ENCODE peak calls at places on chromosome 19, in nine cellular contexts. One of them, this sample, is unnamed. For H3K4me1 and H3K36me3, the result is how much of the 10 kb centered on the place peaks cover.

GRCh38 chr19:45630463-45630862 is 8.7 kb downstream of the EML2 start:
- DNase-seq in CD8-positive, alpha-beta T cell: no peak
- DNase-seq in transverse colon: no peak
- DNase-seq in psoas muscle: no peak
- DNase-seq in aorta: no peak
- DNase-seq in cardiac muscle cell: peak
- DNase-seq in GM12878: peak
- DNase-seq in GM23248: peak
- DNase-seq in left ventricle myocardium inferior: no peak
- DNase-seq in this sample: no peak

GRCh38 chr19:15378529-15379082 is 981 bp downstream of the AKAP8 start:
- DNase-seq in CD8-positive, alpha-beta T cell: peak
- DNase-seq in transverse colon: peak
- DNase-seq in psoas muscle: peak
- DNase-seq in aorta: peak
- DNase-seq in cardiac muscle cell: peak
- DNase-seq in GM12878: no peak
- DNase-seq in GM23248: peak
- DNase-seq in left ventricle myocardium inferior: peak
- DNase-seq in this sample: peak

GRCh38 chr19:44785993-44786392 is 8.3 kb downstream of the CBLC start:
- DNase-seq in CD8-positive, alpha-beta T cell: no peak
- DNase-seq in transverse colon: no peak
- DNase-seq in psoas muscle: no peak
- DNase-seq in aorta: no peak
- DNase-seq in cardiac muscle cell: no peak
- DNase-seq in GM12878: no peak
- DNase-seq in GM23248: no peak
- DNase-seq in left ventricle myocardium inferior: no peak
- DNase-seq in this sample: no peak

GRCh38 chr19:58409010-58409790 is 751 bp downstream of the ZNF584 start:
- DNase-seq in CD8-positive, alpha-beta T cell: no peak
- DNase-seq in transverse colon: no peak
- DNase-seq in psoas muscle: no peak
- DNase-seq in aorta: peak
- DNase-seq in cardiac muscle cell: peak
- DNase-seq in GM12878: no peak
- DNase-seq in GM23248: peak
- DNase-seq in left ventricle myocardium inferior: no peak
- DNase-seq in this sample: no peak

GRCh38 chr19:6210721-6211600 is 68.8 kb downstream of the MLLT1 start:
- DNase-seq in CD8-positive, alpha-beta T cell: no peak
- DNase-seq in transverse colon: no peak
- DNase-seq in psoas muscle: peak
- DNase-seq in aorta: peak
- DNase-seq in cardiac muscle cell: no peak
- DNase-seq in GM12878: no peak
- DNase-seq in GM23248: no peak
- DNase-seq in left ventricle myocardium inferior: no peak
- DNase-seq in this sample: no peak

GRCh38 chr19:40619333-40620160 is 18.4 kb downstream of the LTBP4 start:
- DNase-seq in CD8-positive, alpha-beta T cell: no peak
- DNase-seq in transverse colon: no peak
- DNase-seq in psoas muscle: no peak
- DNase-seq in aorta: no peak
- DNase-seq in cardiac muscle cell: no peak
- DNase-seq in GM12878: no peak
- DNase-seq in GM23248: no peak
- DNase-seq in left ventricle myocardium inferior: no peak
- DNase-seq in this sample: no peak

GRCh38 chr19:46113726-46114125 is 10.8 kb downstream of the IGFL3 start:
- DNase-seq in CD8-positive, alpha-beta T cell: no peak
- DNase-seq in transverse colon: no peak
- DNase-seq in psoas muscle: no peak
- DNase-seq in aorta: no peak
- DNase-seq in cardiac muscle cell: no peak
- DNase-seq in GM12878: no peak
- DNase-seq in GM23248: no peak
- DNase-seq in left ventricle myocardium inferior: no peak
- DNase-seq in this sample: no peak

GRCh38 chr19:29576043-29576442 is 30.0 kb upstream of the POP4 start:
- DNase-seq in CD8-positive, alpha-beta T cell: peak
- DNase-seq in transverse colon: no peak
- DNase-seq in psoas muscle: no peak
- DNase-seq in aorta: no peak
- DNase-seq in cardiac muscle cell: no peak
- DNase-seq in GM12878: no peak
- DNase-seq in GM23248: peak
- DNase-seq in left ventricle myocardium inferior: no peak
- DNase-seq in this sample: no peak

GRCh38 chr19:5826531-5827341 is 12.8 kb downstream of the FUT6 start:
- DNase-seq in CD8-positive, alpha-beta T cell: peak
- DNase-seq in transverse colon: peak
- DNase-seq in psoas muscle: no peak
- DNase-seq in aorta: no peak
- DNase-seq in cardiac muscle cell: peak
- DNase-seq in GM12878: no peak
- DNase-seq in GM23248: peak
- DNase-seq in left ventricle myocardium inferior: peak
- DNase-seq in this sample: peak

GRCh38 chr19:58400638-58400915 is 5.1 kb downstream of the RNF225 start:
- DNase-seq in CD8-positive, alpha-beta T cell: no peak
- DNase-seq in transverse colon: no peak
- DNase-seq in psoas muscle: no peak
- DNase-seq in aorta: no peak
- DNase-seq in cardiac muscle cell: no peak
- DNase-seq in GM12878: no peak
- DNase-seq in GM23248: no peak
- DNase-seq in left ventricle myocardium inferior: no peak
- DNase-seq in this sample: no peak

GRCh38 chr19:39342647-39343305 is 555 bp downstream of the SAMD4B start:
- DNase-seq in CD8-positive, alpha-beta T cell: no peak
- DNase-seq in transverse colon: peak
- DNase-seq in psoas muscle: peak
- DNase-seq in aorta: peak
- DNase-seq in cardiac muscle cell: peak
- DNase-seq in GM12878: no peak
- DNase-seq in GM23248: peak
- DNase-seq in left ventricle myocardium inferior: no peak
- DNase-seq in this sample: peak

GRCh38 chr19:41904118-41904870 is 21.3 kb downstream of the ARHGEF1 start:
- DNase-seq in CD8-positive, alpha-beta T cell: no peak
- DNase-seq in transverse colon: peak
- DNase-seq in psoas muscle: no peak
- DNase-seq in aorta: no peak
- DNase-seq in cardiac muscle cell: no peak
- DNase-seq in GM12878: no peak
- DNase-seq in GM23248: no peak
- DNase-seq in left ventricle myocardium inferior: no peak
- DNase-seq in this sample: no peak

GRCh38 chr19:6100284-6100915 is 9.9 kb downstream of the RFX2 start:
- DNase-seq in CD8-positive, alpha-beta T cell: peak
- DNase-seq in transverse colon: no peak
- DNase-seq in psoas muscle: peak
- DNase-seq in aorta: no peak
- DNase-seq in cardiac muscle cell: no peak
- DNase-seq in GM12878: no peak
- DNase-seq in GM23248: no peak
- DNase-seq in left ventricle myocardium inferior: no peak
- DNase-seq in this sample: no peak

GRCh38 chr19:53503126-53503525 is 34.8 kb upstream of the ZNF331 start:
- DNase-seq in CD8-positive, alpha-beta T cell: no peak
- DNase-seq in transverse colon: no peak
- DNase-seq in psoas muscle: no peak
- DNase-seq in aorta: no peak
- DNase-seq in cardiac muscle cell: no peak
- DNase-seq in GM12878: no peak
- DNase-seq in GM23248: no peak
- DNase-seq in left ventricle myocardium inferior: no peak
- DNase-seq in this sample: no peak

DNA sequence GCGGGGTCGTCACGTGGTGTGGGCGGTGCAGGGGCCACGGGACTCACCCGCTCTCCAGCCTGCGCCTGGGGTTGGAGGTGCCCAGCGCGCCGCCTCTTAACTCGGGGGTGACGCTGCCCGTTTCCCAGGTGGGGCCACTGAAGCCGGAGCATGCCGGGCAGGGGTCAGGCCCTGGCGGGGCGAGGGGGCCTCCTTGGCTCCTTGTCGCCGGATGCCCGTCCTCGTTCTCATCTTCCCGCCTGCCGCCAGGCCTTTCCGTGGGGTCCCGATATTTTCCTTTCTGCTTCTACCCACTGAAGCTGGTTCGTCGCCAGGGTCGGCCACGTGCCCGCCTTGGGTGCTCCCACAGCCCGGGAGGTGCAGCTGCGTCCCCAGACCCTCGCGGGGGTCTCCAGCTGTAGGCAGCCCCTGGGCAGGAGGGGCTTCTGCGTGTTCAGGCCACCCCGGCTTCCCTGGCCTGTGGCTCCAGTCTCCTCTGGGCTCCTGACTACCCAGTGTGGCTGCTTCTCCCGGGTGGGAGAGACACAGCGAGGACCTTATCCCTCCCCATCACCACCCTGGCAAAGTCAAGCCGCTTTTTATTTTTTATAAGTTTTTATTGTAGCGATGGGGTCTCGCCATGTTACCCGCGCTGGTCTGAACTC is 768 bp downstream of the FAM174C start:
- DNase-seq in CD8-positive, alpha-beta T cell: no peak
- DNase-seq in transverse colon: no peak
- DNase-seq in psoas muscle: no peak
- DNase-seq in aorta: no peak
- DNase-seq in cardiac muscle cell: no peak
- DNase-seq in GM12878: no peak
- DNase-seq in GM23248: no peak
- DNase-seq in left ventricle myocardium inferior: no peak
- DNase-seq in this sample: no peak
- H3K4me1 ChIP-seq in CD8-positive, alpha-beta T cell: half or more
- H3K4me1 ChIP-seq in transverse colon: half or more
- H3K4me1 ChIP-seq in psoas muscle: under half
- H3K4me1 ChIP-seq in aorta: under half
- H3K4me1 ChIP-seq in cardiac muscle cell: under half
- H3K4me1 ChIP-seq in GM12878: under half
- H3K4me1 ChIP-seq in GM23248: under half
- H3K4me1 ChIP-seq in left ventricle myocardium inferior: half or more
- H3K4me1 ChIP-seq in this sample: under half

GRCh38 chr19:50801107-50801506 is 10.9 kb downstream of the ACP4 start:
- DNase-seq in CD8-positive, alpha-beta T cell: no peak
- DNase-seq in transverse colon: no peak
- DNase-seq in psoas muscle: no peak
- DNase-seq in aorta: no peak
- DNase-seq in cardiac muscle cell: no peak
- DNase-seq in GM12878: no peak
- DNase-seq in GM23248: no peak
- DNase-seq in left ventricle myocardium inferior: no peak
- DNase-seq in this sample: no peak
- H3K36me3 ChIP-seq in CD8-positive, alpha-beta T cell: under half
- H3K36me3 ChIP-seq in transverse colon: under half
- H3K36me3 ChIP-seq in psoas muscle: under half
- H3K36me3 ChIP-seq in aorta: under half
- H3K36me3 ChIP-seq in cardiac muscle cell: under half
- H3K36me3 ChIP-seq in GM12878: under half
- H3K36me3 ChIP-seq in GM23248: under half
- H3K36me3 ChIP-seq in left ventricle myocardium inferior: under half
- H3K36me3 ChIP-seq in this sample: under half

DNA sequence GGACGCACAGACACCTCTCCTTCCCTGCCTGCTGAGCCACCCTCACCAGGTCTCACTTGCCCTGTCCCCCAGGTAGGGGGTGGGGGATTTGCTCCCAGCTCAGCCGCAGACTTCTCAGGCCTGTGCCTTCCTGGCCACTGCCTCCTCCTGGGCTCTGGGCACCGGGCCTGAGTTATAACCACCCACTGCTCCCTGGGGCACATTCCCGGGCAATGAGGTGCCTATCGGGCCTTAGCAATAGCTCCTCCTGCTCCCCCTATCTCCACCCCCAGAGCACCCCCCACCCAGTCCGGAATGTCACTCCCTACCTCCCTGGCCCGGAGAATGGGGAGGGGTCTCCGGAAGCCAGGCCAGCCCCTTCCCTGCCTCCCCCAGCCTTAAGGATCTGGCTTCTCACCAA is at the start of gene KLK5:
- DNase-seq in CD8-positive, alpha-beta T cell: no peak
- DNase-seq in transverse colon: no peak
- DNase-seq in psoas muscle: no peak
- DNase-seq in aorta: no peak
- DNase-seq in cardiac muscle cell: no peak
- DNase-seq in GM12878: no peak
- DNase-seq in GM23248: peak
- DNase-seq in left ventricle myocardium inferior: no peak
- DNase-seq in this sample: no peak
- H3K4me3 ChIP-seq in CD8-positive, alpha-beta T cell: no peak
- H3K4me3 ChIP-seq in transverse colon: no peak
- H3K4me3 ChIP-seq in psoas muscle: no peak
- H3K4me3 ChIP-seq in aorta: no peak
- H3K4me3 ChIP-seq in cardiac muscle cell: no peak
- H3K4me3 ChIP-seq in GM12878: no peak
- H3K4me3 ChIP-seq in GM23248: no peak
- H3K4me3 ChIP-seq in left ventricle myocardium inferior: no peak
- H3K4me3 ChIP-seq in this sample: no peak

GRCh38 chr19:38321646-38322323 is 2.1 kb downstream of the KCNK6 start:
- DNase-seq in CD8-positive, alpha-beta T cell: no peak
- DNase-seq in transverse colon: peak
- DNase-seq in psoas muscle: no peak
- DNase-seq in aorta: peak
- DNase-seq in cardiac muscle cell: peak
- DNase-seq in GM12878: no peak
- DNase-seq in GM23248: peak
- DNase-seq in left ventricle myocardium inferior: peak
- DNase-seq in this sample: peak

GRCh38 chr19:38323276-38323675 is 3.6 kb downstream of the KCNK6 start:
- DNase-seq in CD8-positive, alpha-beta T cell: no peak
- DNase-seq in transverse colon: no peak
- DNase-seq in psoas muscle: no peak
- DNase-seq in aorta: no peak
- DNase-seq in cardiac muscle cell: no peak
- DNase-seq in GM12878: no peak
- DNase-seq in GM23248: peak
- DNase-seq in left ventricle myocardium inferior: no peak
- DNase-seq in this sample: no peak

GRCh38 chr19:38318595-38319142 is 976 bp upstream of the KCNK6 start:
- DNase-seq in CD8-positive, alpha-beta T cell: no peak
- DNase-seq in transverse colon: no peak
- DNase-seq in psoas muscle: no peak
- DNase-seq in aorta: no peak
- DNase-seq in cardiac muscle cell: peak
- DNase-seq in GM12878: no peak
- DNase-seq in GM23248: no peak
- DNase-seq in left ventricle myocardium inferior: peak
- DNase-seq in this sample: peak

GRCh38 chr19:38319421-38320258 is at the start of gene KCNK6:
- DNase-seq in CD8-positive, alpha-beta T cell: peak
- DNase-seq in transverse colon: peak
- DNase-seq in psoas muscle: peak
- DNase-seq in aorta: peak
- DNase-seq in cardiac muscle cell: peak
- DNase-seq in GM12878: no peak
- DNase-seq in GM23248: peak
- DNase-seq in left ventricle myocardium inferior: peak
- DNase-seq in this sample: peak

DNA sequence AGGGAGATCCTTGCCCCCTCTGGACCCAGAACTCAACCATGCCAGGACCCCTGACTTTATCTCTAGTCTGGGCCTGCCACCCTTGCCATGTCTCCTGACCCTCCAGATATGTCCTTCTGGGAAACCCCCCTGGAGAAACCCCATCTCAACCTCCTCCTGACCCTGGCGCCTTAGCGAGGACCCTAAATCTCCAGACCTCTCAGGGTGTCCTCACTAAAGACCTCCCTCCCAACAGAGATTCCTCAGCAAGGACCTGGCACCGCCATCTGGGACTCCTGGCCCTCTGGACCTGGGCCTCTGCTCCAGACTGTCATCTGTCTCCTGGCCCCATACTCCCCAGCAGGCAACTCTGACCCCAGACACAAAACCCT is 1.3 kb downstream of the KCNK6 start:
- DNase-seq in CD8-positive, alpha-beta T cell: no peak
- DNase-seq in transverse colon: no peak
- DNase-seq in psoas muscle: no peak
- DNase-seq in aorta: no peak
- DNase-seq in cardiac muscle cell: no peak
- DNase-seq in GM12878: no peak
- DNase-seq in GM23248: no peak
- DNase-seq in left ventricle myocardium inferior: no peak
- DNase-seq in this sample: no peak
- H3K4me1 ChIP-seq in CD8-positive, alpha-beta T cell: under half
- H3K4me1 ChIP-seq in transverse colon: under half
- H3K4me1 ChIP-seq in psoas muscle: under half
- H3K4me1 ChIP-seq in aorta: under half
- H3K4me1 ChIP-seq in cardiac muscle cell: under half
- H3K4me1 ChIP-seq in GM12878: under half
- H3K4me1 ChIP-seq in GM23248: under half
- H3K4me1 ChIP-seq in left ventricle myocardium inferior: half or more
- H3K4me1 ChIP-seq in this sample: under half

This sample was measured in heart left ventricle.